ENCODE peak calls at places on chromosomes 4 and X, in nine cellular contexts. M, P, R, I, J, O, V, F and Z are unnamed samples.

GRCh38 chrX:12955882-12956703 is 18.8 kb upstream of the TMSB4X start:
- DNase-seq in M (peak), P (peak), R (peak), I (no peak), J (peak), O (peak), V (no peak), F (peak), Z (peak)

GRCh38 chrX:15269618-15270521 is at the start of gene ASB9:
- DNase-seq in M (peak), P (peak), R (no peak), I (no peak), J (peak), O (no peak), V (peak), F (peak), Z (peak)

GRCh38 chr4:122480023-122480422 is 23.5 kb upstream of the IL2 start:
- DNase-seq in M (peak), P (no peak), R (no peak), I (no peak), J (no peak), O (no peak), V (no peak), F (peak), Z (no peak)

GRCh38 chrX:77009691-77010090 is 437.5 kb upstream of the FGF16 start:
- DNase-seq in M (no peak), P (peak), R (peak), I (no peak), J (no peak), O (no peak), V (no peak), F (peak), Z (no peak)

GRCh38 chr4:146370841-146371240 is 150.9 kb downstream of the SLC10A7 start:
- DNase-seq in M (no peak), P (no peak), R (no peak), I (no peak), J (no peak), O (no peak), V (no peak), F (no peak), Z (no peak)

GRCh38 chr4:40564815-40565505 is 64.7 kb downstream of the RBM47 start:
- DNase-seq in M (no peak), P (no peak), R (no peak), I (no peak), J (no peak), O (no peak), V (no peak), F (no peak), Z (no peak)

GRCh38 chr4:146255463-146255862 is 41.1 kb downstream of the REELD1 start:
- DNase-seq in M (peak), P (no peak), R (no peak), I (no peak), J (no peak), O (no peak), V (no peak), F (peak), Z (no peak)

GRCh38 chrX:52556741-52557140 is 39.9 kb upstream of the XAGE1B start:
- DNase-seq in M (no peak), P (no peak), R (no peak), I (no peak), J (no peak), O (no peak), V (no peak), F (no peak), Z (no peak)

GRCh38 chr4:140330311-140330900 is 43.0 kb upstream of the SCOC start:
- DNase-seq in M (peak), P (peak), R (no peak), I (no peak), J (no peak), O (no peak), V (no peak), F (peak), Z (no peak)

GRCh38 chr4:99710020-99710419 is 52.4 kb upstream of the C4orf54 start:
- DNase-seq in M (no peak), P (no peak), R (no peak), I (no peak), J (no peak), O (no peak), V (no peak), F (no peak), Z (no peak)

GRCh38 chrX:32041181-32041580 is 969.3 kb upstream of the FTHL17 start:
- DNase-seq in M (no peak), P (no peak), R (no peak), I (no peak), J (no peak), O (no peak), V (no peak), F (no peak), Z (no peak)

GRCh38 chr4:86640469-86640868 is 46.4 kb downstream of the PTPN13 start:
- DNase-seq in M (peak), P (no peak), R (no peak), I (no peak), J (no peak), O (no peak), V (no peak), F (peak), Z (peak)

GRCh38 chrX:29634516-29634915 is 580.8 kb upstream of the MAGEB2 start:
- DNase-seq in M (peak), P (no peak), R (no peak), I (no peak), J (no peak), O (no peak), V (no peak), F (no peak), Z (no peak)

GRCh38 chrX:14529288-14529989 is at the start of gene GLRA2:
- DNase-seq in M (peak), P (peak), R (no peak), I (no peak), J (peak), O (no peak), V (no peak), F (peak), Z (no peak)

GRCh38 chrX:124993735-124994134 is 325.9 kb upstream of the TEX13C start:
- DNase-seq in M (no peak), P (no peak), R (no peak), I (no peak), J (no peak), O (no peak), V (no peak), F (no peak), Z (no peak)

GRCh38 chrX:18654873-18655836 is 16.8 kb downstream of the RS1 start:
- DNase-seq in M (peak), P (no peak), R (no peak), I (no peak), J (no peak), O (no peak), V (no peak), F (no peak), Z (no peak)

GRCh38 chrX:26851981-26852380 is 611.2 kb downstream of the PPP4R3C start:
- DNase-seq in M (peak), P (no peak), R (peak), I (no peak), J (no peak), O (no peak), V (no peak), F (no peak), Z (no peak)

DNA sequence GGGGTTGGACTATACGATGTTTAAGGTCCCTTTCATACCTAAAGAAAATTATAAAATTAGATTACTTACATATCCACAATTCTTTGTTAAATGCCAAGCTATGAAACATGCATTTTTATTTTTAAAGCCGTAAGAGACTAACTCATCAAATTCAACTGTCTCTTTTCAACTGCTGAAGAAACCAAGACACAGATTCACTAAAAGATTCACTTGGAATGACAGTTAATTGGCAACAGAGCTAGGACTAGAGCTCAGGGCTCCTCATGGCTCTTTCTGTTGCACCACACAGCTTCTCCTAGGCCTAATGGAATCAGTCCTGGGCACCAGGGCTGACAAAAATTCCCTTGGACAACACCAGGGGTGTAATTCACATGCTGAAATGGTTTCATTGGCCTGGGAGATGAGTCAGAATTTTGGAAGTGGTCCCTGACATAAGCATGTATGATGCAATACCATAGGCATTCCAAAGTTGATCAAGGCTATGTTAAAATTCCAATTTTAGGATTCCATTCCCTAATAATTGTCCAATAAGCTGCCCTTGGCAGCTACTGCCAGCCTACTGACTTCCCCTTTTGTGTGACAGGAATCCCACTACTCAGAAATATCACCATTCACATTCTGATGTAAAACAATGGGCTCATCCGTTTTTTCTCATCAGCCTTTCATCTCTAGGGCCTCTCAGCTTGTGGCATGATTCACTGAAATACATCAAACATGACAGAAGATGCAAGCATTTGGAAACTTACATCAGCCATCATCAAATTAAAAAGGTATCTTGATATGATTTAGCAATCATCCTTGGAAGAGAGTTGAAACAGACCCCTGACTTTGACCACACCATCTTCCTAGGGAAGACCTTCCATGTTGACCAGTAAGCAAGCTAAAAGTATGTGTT is 54.2 kb downstream of the PLAC1 start:
- DNase-seq in M (peak), P (peak), R (no peak), I (no peak), J (no peak), O (no peak), V (no peak), F (peak), Z (peak)
- TF ChIP-seq CTCF in M (peak), P (no peak), R (no peak), I (no peak), J (no peak), O (no peak), V (peak), F (peak), Z (peak)

GRCh38 chr4:55358246-55358645 is 12.2 kb downstream of the SRD5A3 start:
- DNase-seq in M (no peak), P (no peak), R (no peak), I (no peak), J (no peak), O (no peak), V (no peak), F (no peak), Z (no peak)

GRCh38 chr4:55358668-55359067 is 12.6 kb downstream of the SRD5A3 start:
- DNase-seq in M (peak), P (no peak), R (peak), I (no peak), J (no peak), O (no peak), V (no peak), F (peak), Z (peak)

GRCh38 chr4:55356991-55357461 is 11.0 kb downstream of the SRD5A3 start:
- DNase-seq in M (no peak), P (peak), R (no peak), I (no peak), J (no peak), O (no peak), V (no peak), F (peak), Z (no peak)

GRCh38 chr4:55355555-55355954 is 9.5 kb downstream of the SRD5A3 start:
- DNase-seq in M (no peak), P (no peak), R (no peak), I (no peak), J (no peak), O (no peak), V (no peak), F (no peak), Z (no peak)

DNA sequence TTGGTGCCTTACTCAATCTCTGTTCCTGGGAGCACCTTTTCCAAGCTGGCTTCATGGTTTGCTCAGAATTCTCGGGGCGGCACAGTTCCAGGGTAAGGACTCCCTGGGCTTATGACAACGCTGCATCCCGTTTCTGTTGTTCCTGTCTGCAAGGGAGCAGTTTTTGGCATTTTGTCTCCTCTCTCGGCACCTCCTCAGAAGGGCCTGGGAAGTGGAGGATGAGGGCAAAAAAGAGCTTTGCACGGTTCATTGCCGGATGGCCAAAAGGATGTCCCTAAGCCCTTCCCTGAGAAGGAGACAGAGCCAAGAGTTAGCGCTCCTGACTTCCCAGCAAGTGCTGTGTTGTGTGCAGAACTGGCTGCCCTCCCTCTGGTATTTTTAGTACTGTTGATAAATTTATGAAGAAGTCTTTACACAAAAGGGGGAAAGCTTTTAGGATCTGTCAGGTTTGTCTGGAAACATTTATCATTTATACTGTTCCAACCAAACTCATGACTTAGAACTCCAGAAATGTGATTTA is 13.4 kb downstream of the SRD5A3 start:
- DNase-seq in M (peak), P (no peak), R (no peak), I (no peak), J (no peak), O (no peak), V (no peak), F (peak), Z (no peak)
- H3K4me3 ChIP-seq in M (no peak), P (no peak), R (no peak), I (peak), J (no peak), O (no peak), V (no peak), F (peak), Z (no peak)

GRCh38 chrX:41334866-41335589 is 1.1 kb downstream of the DDX3X start:
- DNase-seq in M (peak), P (peak), R (no peak), I (peak), J (peak), O (peak), V (no peak), F (peak), Z (no peak)

GRCh38 chrX:41333744-41333993 is 293 bp upstream of the DDX3X start:
- DNase-seq in M (peak), P (peak), R (peak), I (no peak), J (no peak), O (no peak), V (peak), F (peak), Z (no peak)

GRCh38 chrX:41332988-41333743 is 796 bp upstream of the DDX3X start:
- DNase-seq in M (peak), P (peak), R (peak), I (peak), J (peak), O (peak), V (peak), F (peak), Z (no peak)

GRCh38 chrX:41335590-41336331 is 1.8 kb downstream of the DDX3X start:
- DNase-seq in M (no peak), P (no peak), R (no peak), I (no peak), J (no peak), O (no peak), V (no peak), F (peak), Z (no peak)

DNA sequence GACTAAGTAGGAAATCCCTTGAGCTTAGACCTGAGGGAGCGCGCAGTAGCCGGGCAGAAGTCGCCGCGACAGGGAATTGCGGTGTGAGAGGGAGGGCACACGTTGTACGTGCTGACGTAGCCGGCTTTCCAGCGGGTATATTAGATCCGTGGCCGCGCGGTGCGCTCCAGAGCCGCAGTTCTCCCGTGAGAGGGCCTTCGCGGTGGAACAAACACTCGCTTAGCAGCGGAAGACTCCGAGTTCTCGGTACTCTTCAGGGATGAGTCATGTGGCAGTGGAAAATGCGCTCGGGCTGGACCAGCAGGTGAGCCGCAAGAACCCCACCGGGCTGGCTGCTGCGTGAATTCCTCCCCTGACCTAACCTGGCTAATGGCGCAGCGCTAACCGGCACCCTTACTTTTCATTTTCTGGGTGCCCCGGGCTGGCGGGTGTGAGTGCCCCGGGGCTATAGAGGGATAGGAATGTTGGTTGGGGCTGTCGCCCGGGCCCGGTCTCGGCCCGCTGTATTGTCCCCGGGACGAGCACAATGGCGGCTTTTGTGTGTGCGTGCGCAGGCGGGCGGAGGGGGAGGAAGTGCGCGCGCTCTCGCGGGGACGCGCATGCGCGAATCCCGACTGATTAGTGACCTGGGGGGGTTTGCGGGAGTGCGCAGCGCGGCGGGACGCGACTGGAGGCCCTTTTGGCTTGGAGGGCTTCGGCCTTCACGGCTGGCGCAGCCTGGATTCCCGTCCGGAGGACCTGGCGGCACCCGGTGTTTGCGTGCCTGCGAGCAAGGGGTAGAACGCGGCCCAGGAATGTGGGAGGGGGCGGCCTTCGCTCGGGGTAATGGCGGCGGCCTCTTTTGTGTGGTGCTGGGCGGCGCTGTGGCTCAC is at the start of gene DDX3X:
- DNase-seq in M (peak), P (peak), R (peak), I (peak), J (peak), O (peak), V (peak), F (peak), Z (no peak)
- TF ChIP-seq CTCF in M (no peak), P (no peak), R (peak), I (peak), J (peak), O (peak), V (no peak), F (peak), Z (no peak)

GRCh38 chr4:170281027-170281426 is 191.3 kb upstream of the AADAT start:
- DNase-seq in M (no peak), P (no peak), R (no peak), I (no peak), J (no peak), O (no peak), V (no peak), F (no peak), Z (no peak)
- H3K4me3 ChIP-seq in M (no peak), P (no peak), R (no peak), I (no peak), J (no peak), O (no peak), V (no peak), F (no peak), Z (no peak)

GRCh38 chr4:3814026-3814570 is 47.9 kb downstream of the ADRA2C start:
- DNase-seq in M (no peak), P (no peak), R (no peak), I (no peak), J (no peak), O (no peak), V (no peak), F (no peak), Z (no peak)
- TF ChIP-seq CTCF in M (no peak), P (no peak), R (no peak), I (no peak), J (no peak), O (no peak), V (no peak), F (no peak), Z (no peak)

GRCh38 chrX:134173541-134174272 is 63.3 kb upstream of the CCDC160 start:
- DNase-seq in M (no peak), P (no peak), R (no peak), I (no peak), J (no peak), O (no peak), V (no peak), F (no peak), Z (no peak)
- H3K4me3 ChIP-seq in M (no peak), P (no peak), R (peak), I (peak), J (no peak), O (peak), V (no peak), F (no peak), Z (no peak)

GRCh38 chr4:69823481-69824186 is 36.3 kb downstream of the SULT1E1 start:
- DNase-seq in M (peak), P (peak), R (no peak), I (no peak), J (peak), O (no peak), V (no peak), F (peak), Z (no peak)
- TF ChIP-seq CTCF in M (peak), P (no peak), R (peak), I (no peak), J (peak), O (no peak), V (peak), F (peak), Z (peak)

DNA sequence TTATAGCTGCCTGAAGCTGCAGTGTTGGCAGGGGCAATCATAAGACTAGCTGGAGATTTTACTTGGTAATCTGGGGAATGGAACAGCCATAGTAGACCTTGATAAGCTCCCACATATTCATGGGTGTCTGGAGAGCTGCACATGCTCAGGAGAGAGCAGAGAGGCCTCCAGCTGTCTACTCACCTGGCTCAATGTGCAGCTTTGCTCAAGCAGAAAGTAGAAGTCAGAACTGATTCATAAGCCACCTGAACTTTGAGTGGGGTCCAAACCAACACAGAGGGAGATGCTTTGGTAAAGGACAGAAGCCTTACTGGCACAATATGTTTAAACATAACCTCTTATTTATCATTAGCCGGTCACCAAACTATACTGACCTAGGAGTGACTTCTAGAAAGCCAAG is 54.4 kb downstream of the KDM6A start:
- DNase-seq in M (no peak), P (no peak), R (no peak), I (no peak), J (no peak), O (no peak), V (no peak), F (no peak), Z (no peak)
- H3K4me3 ChIP-seq in M (no peak), P (no peak), R (no peak), I (no peak), J (no peak), O (no peak), V (no peak), F (no peak), Z (no peak)

GRCh38 chr4:125787707-125788106 is 473.0 kb downstream of the FAT4 start:
- DNase-seq in M (no peak), P (no peak), R (no peak), I (no peak), J (no peak), O (no peak), V (no peak), F (peak), Z (no peak)
- TF ChIP-seq CTCF in M (no peak), P (no peak), R (peak), I (no peak), J (no peak), O (no peak), V (no peak), F (peak), Z (no peak)

GRCh38 chrX:2316534-2316933 is 184.2 kb downstream of the DHRSX start:
- DNase-seq in M (no peak), P (no peak), R (no peak), I (no peak), J (no peak), O (no peak), V (no peak), F (peak), Z (no peak)

GRCh38 chrX:2313864-2314646 is 186.7 kb downstream of the DHRSX start:
- DNase-seq in M (no peak), P (no peak), R (no peak), I (no peak), J (no peak), O (no peak), V (no peak), F (no peak), Z (no peak)

GRCh38 chrX:2315434-2315833 is 185.3 kb downstream of the DHRSX start:
- DNase-seq in M (no peak), P (no peak), R (no peak), I (no peak), J (no peak), O (no peak), V (no peak), F (no peak), Z (no peak)

GRCh38 chrX:2311483-2311882 is 189.3 kb downstream of the DHRSX start:
- DNase-seq in M (no peak), P (no peak), R (no peak), I (no peak), J (no peak), O (no peak), V (no peak), F (no peak), Z (no peak)
- H3K4me3 ChIP-seq in M (no peak), P (no peak), R (no peak), I (no peak), J (no peak), O (no peak), V (no peak), F (no peak), Z (no peak)